ENCODE peak calls at places on chromosome 20, in ten cellular contexts. E is anterior cingulate cortex; S is SW 1271; A is stimulated activated naive CD4-positive, alpha-beta T cell; V is tibial nerve; O is mucosa of gallbladder; Z is hypothalamus; Y is G401; D is dermis blood vessel endothelial cell; C is stimulated activated CD4-positive, alpha-beta T cell treated with anti-CD3 and anti-CD28 coated beads, Interleukin-4, amount 100 ng/mL, for 4 hours. H is an unnamed sample.

GRCh38 chr20:22799687-22800086 is 215.3 kb upstream of the FOXA2 start:
- DNase-seq in O (no peak), C (no peak), V (no peak), E (no peak), Y (no peak), S (no peak), A (no peak), Z (no peak), D (no peak), H (no peak)

GRCh38 chr20:43938932-43939761 is 24.5 kb downstream of the TOX2 start:
- DNase-seq in V (peak), E (no peak), S (peak), Z (no peak), C (no peak), Y (no peak), O (peak), A (no peak), D (peak), H (peak)

GRCh38 chr20:43188861-43189613 is 669 bp downstream of the PTPRT start:
- DNase-seq in V (no peak), A (no peak), S (no peak), E (no peak), Y (no peak), Z (no peak), C (no peak), D (no peak), O (no peak), H (no peak)

GRCh38 chr20:461254-462198 is 807 bp downstream of the TBC1D20 start:
- DNase-seq in C (peak), S (peak), D (peak), E (no peak), Y (peak), V (peak), O (peak), Z (peak), A (peak), H (no peak)

GRCh38 chr20:24769878-24770627 is 179.0 kb upstream of the CST7 start:
- DNase-seq in O (no peak), D (no peak), C (no peak), Y (no peak), V (no peak), Z (no peak), A (no peak), E (no peak), S (no peak), H (no peak)

GRCh38 chr20:20856956-20857355 is 144.5 kb upstream of the RALGAPA2 start:
- DNase-seq in V (no peak), S (no peak), A (no peak), C (no peak), D (no peak), Z (no peak), O (no peak), Y (no peak), E (no peak), H (no peak)

GRCh38 chr20:57470212-57470522 is 54.8 kb downstream of the CTCFL start:
- DNase-seq in Z (no peak), Y (no peak), O (no peak), S (no peak), A (no peak), V (no peak), C (no peak), E (no peak), D (no peak), H (no peak)

GRCh38 chr20:45758096-45758495 is 33.6 kb downstream of the WFDC3 start:
- DNase-seq in D (no peak), V (no peak), E (no peak), O (no peak), Z (no peak), S (no peak), Y (no peak), C (no peak), A (no peak), H (no peak)

GRCh38 chr20:57697540-57697939 is 12.3 kb downstream of the PMEPA1 start:
- DNase-seq in E (no peak), C (no peak), A (no peak), D (no peak), Z (no peak), O (no peak), V (no peak), Y (no peak), S (no peak), H (no peak)

GRCh38 chr20:61880706-61881105 is 185.0 kb downstream of the TAF4 start:
- DNase-seq in S (no peak), D (no peak), Z (no peak), C (no peak), A (no peak), O (no peak), E (no peak), V (no peak), Y (no peak), H (no peak)

GRCh38 chr20:36579996-36580545 is 6.7 kb downstream of the TGIF2 start:
- DNase-seq in V (no peak), O (no peak), E (no peak), Z (no peak), S (no peak), A (no peak), Y (no peak), D (peak), C (no peak), H (no peak)